ENCODE peak calls at places on chromosomes 1 and 21, in five cellular contexts. C is PC-9, D is HepG2, A is ascending aorta, W is osteoblast. P is an unnamed sample.
A peak's percentile ranks its signal among the peaks of the same experiment; 100 is the strongest.

GRCh38 chr1:74570797-74571492 is 58.5 kb upstream of the LRRC53 start:
- DNase-seq in W (no peak), A (no peak), D (no peak), C (no peak), P (no peak)

GRCh38 chr1:14552246-14552970 is 46.1 kb upstream of the KAZN start:
- DNase-seq in C (no peak), W (no peak), D (no peak), A (no peak), P (no peak)

GRCh38 chr1:109210058-109210457 is 3.7 kb upstream of the SARS1 start:
- DNase-seq in D (no peak), C (no peak), W (no peak), A (no peak), P (no peak)

GRCh38 chr21:31339736-31340135 is 4.3 kb downstream of the TIAM1 start:
- DNase-seq in D (no peak), W (no peak), C (no peak), A (no peak), P (no peak)

GRCh38 chr1:203276916-203277535 is 28.3 kb upstream of the BTG2 start:
- DNase-seq in D (no peak), C (no peak), A (no peak), W (no peak), P (peak; percentile 57)

GRCh38 chr1:32201011-32201855 is 838 bp downstream of the CCDC28B start:
- DNase-seq in W (peak; percentile 84), C (no peak), D (no peak), A (no peak), P (peak; percentile 72)

GRCh38 chr21:15651172-15651571 is 78.6 kb upstream of the USP25 start:
- DNase-seq in W (no peak), C (no peak), D (no peak), A (no peak), P (no peak)

GRCh38 chr1:40833979-40834378 is 28.2 kb downstream of the CITED4 start:
- DNase-seq in A (no peak), C (no peak), D (no peak), W (no peak), P (no peak)

GRCh38 chr1:23719162-23719820 is 24.0 kb upstream of the ELOA start:
- DNase-seq in D (no peak), C (no peak), A (no peak), W (peak; percentile 66), P (no peak)

GRCh38 chr1:7379445-7379971 is 391.6 kb upstream of the VAMP3 start:
- DNase-seq in W (no peak), D (no peak), A (no peak), C (no peak), P (no peak)

GRCh38 chr1:226447932-226448670 is 40.2 kb upstream of the PARP1 start:
- DNase-seq in D (no peak), C (no peak), W (no peak), A (no peak), P (no peak)

GRCh38 chr1:155173478-155174333 is at the start of gene TRIM46:
- DNase-seq in A (no peak), C (peak; percentile 51), W (peak; percentile 93), D (no peak), P (peak; percentile 53)

GRCh38 chr1:241423541-241424479 is 66.8 kb upstream of the RGS7 start:
- DNase-seq in A (no peak), D (no peak), C (no peak), W (peak; percentile 84), P (peak; percentile 12)

GRCh38 chr21:45317401-45318145 is 29.9 kb upstream of the POFUT2 start:
- DNase-seq in W (peak; percentile 96), C (no peak), A (peak; percentile 9), D (peak; percentile 59), P (peak; percentile 24)

GRCh38 chr1:180042994-180043622 is 88.5 kb downstream of the CEP350 start:
- DNase-seq in C (no peak), W (peak; percentile 30), D (no peak), A (no peak), P (no peak)

GRCh38 chr1:215557992-215558626 is 9.0 kb upstream of the KCTD3 start:
- DNase-seq in D (peak; percentile 65), A (no peak), C (no peak), W (no peak), P (no peak)

GRCh38 chr21:34865922-34866271 is 183.2 kb downstream of the RUNX1 start:
- DNase-seq in C (peak; percentile 69), W (no peak), A (no peak), D (peak; percentile 16), P (no peak)

GRCh38 chr21:40863839-40864238 is 16.9 kb upstream of the DSCAM start:
- DNase-seq in A (no peak), C (no peak), W (no peak), D (no peak), P (no peak)

GRCh38 chr21:32334980-32335471 is 36.4 kb downstream of the MRAP start:
- DNase-seq in W (no peak), D (no peak), C (no peak), A (no peak), P (no peak)

GRCh38 chr21:43001316-43001715 is 27.0 kb downstream of the PKNOX1 start:
- DNase-seq in A (no peak), W (no peak), D (no peak), C (no peak), P (no peak)

GRCh38 chr1:220878223-220879081 is 791 bp upstream of the HLX start:
- DNase-seq in D (no peak), C (no peak), W (peak; percentile 87), A (no peak), P (no peak)

GRCh38 chr1:85628791-85629531 is 48.4 kb downstream of the CCN1 start:
- DNase-seq in D (peak; percentile 82), C (peak; percentile 70), A (no peak), W (peak; percentile 85), P (no peak)

GRCh38 chr1:82059931-82060330 is 259.2 kb downstream of the ADGRL2 start:
- DNase-seq in D (no peak), C (no peak), A (no peak), W (no peak), P (no peak)

GRCh38 chr1:160743266-160743665 is 4.2 kb downstream of the SLAMF7 start:
- DNase-seq in C (no peak), W (no peak), A (no peak), D (no peak), P (no peak)
- H3K27ac ChIP-seq in C (no peak overlapping the region), W (no peak overlapping the region), A (no peak overlapping the region), D (no peak overlapping the region), P (no peak overlapping the region)

GRCh38 chr1:24884751-24885150 is 45.3 kb downstream of the RUNX3 start:
- DNase-seq in A (no peak), D (no peak), W (no peak), C (no peak), P (no peak)

GRCh38 chr1:24886241-24886640 is 43.8 kb downstream of the RUNX3 start:
- DNase-seq in W (no peak), C (no peak), D (no peak), A (no peak), P (peak; percentile 6)

GRCh38 chr1:24890861-24891260 is 39.2 kb downstream of the RUNX3 start:
- DNase-seq in C (no peak), W (no peak), D (no peak), A (no peak), P (no peak)

GRCh38 chr1:24888971-24889670 is 41.0 kb downstream of the RUNX3 start:
- DNase-seq in W (peak; percentile 92), A (no peak), D (no peak), C (no peak), P (no peak)

DNA sequence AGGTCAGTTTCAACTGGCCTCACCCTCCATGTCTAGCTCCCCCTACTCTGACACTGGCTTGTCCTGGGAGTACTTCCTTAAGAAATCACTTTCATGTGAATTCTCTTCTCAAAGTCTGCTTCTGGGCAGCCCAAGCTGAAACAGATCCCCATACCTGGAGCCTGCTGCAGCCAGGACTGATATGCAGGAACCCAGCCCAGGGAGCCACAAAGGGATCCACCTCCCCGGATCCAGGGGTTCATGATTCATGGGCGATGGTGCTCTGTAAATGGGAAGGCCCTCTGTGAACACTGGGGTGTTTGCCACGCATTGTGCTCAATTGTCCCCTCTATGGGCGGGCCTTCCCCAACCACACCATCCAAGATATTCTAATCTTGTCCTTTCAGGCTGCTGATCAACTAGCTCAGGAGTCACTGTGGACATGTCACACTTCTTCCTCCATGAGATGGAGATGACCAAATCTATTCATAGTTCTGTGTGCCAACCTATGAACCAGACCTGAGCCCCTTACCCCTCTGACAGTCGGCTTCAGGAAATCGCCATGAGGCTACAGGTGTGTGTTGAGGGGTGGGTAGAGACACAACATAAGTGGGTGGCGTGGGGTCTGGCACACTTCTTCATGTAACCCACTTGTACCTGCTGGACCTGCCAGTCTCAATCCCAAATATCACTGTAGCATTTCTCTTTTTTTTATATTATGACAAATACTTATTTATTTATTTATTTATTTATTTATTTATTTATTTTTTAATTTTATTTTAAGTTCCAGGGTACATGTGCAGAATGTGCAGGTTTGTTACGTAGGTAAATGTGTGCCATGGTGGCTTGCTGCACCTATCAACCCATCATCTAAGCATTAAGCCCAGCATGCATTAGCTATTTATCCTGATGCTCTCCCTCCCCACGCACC is 41.8 kb downstream of the RUNX3 start:
- DNase-seq in D (no peak), C (no peak), A (no peak), W (no peak), P (peak; percentile 2)
- TF ChIP-seq CTCF in D (no peak), C (no peak), A (no peak), W (no peak), P (no peak)

GRCh38 chr1:65722461-65722860 is 70.2 kb upstream of the PDE4B start:
- DNase-seq in W (no peak), A (no peak), C (no peak), D (no peak), P (no peak)
- H3K27ac ChIP-seq in W (no peak overlapping the region), A (no peak overlapping the region), C (no peak overlapping the region), D (no peak overlapping the region), P (no peak overlapping the region)

GRCh38 chr1:182845379-182845778 is 6.2 kb downstream of the DHX9 start:
- DNase-seq in A (no peak), D (no peak), W (no peak), C (no peak), P (no peak)

GRCh38 chr1:182835811-182836210 is 3.3 kb upstream of the DHX9 start:
- DNase-seq in W (no peak), C (no peak), A (no peak), D (no peak), P (no peak)

GRCh38 chr1:182841368-182841988 is 2.3 kb downstream of the DHX9 start:
- DNase-seq in D (peak; percentile 5), C (no peak), W (peak; percentile 86), A (no peak), P (no peak)

GRCh38 chr1:182842265-182842664 is 3.1 kb downstream of the DHX9 start:
- DNase-seq in W (peak; percentile 18), D (no peak), A (no peak), C (no peak), P (no peak)

DNA sequence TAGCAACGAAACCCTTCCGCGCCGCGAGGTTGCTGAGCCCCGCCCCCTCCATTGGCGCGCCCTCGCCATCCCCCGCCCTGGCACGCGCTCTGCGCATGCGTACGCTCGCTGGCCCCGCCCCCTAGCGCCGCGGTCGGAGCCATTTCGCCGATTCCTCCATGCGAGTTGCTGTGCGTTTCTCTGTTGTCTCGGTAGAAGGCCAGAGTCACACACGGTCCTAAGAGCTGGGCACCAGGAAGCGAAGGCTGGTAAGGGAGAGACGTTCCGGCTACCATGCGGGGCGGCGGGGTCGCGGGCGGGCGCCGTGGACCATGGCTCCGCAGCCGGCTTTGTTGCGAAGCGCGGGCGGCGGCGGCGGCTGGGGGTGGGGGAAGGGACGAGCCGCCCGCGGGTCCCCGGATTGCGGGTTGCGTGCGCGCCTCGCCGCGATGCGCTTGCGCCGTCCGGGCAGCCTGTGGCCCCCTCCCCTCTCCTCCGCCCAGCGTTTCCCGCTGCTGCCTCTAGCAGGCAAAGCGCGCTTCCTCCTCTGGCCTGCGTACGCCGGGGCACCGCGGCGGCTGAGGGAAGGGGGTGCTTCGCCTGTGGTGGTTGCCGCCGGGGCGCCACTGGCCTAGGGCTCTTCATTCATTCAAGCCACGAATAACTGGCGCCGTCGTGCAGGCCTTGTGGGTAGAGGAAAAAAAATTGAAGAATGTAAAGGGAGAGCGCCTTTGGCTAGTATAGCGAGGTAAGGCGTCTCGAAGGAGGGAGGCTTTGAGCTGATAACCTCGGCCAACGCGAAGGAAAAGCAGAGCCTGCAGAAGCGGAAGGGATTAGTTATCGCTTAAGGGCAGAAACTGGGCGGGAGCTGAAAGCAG is at the start of gene DHX9:
- DNase-seq in C (peak; percentile 93), D (peak; percentile 78), A (peak; percentile 55), W (peak; percentile 98), P (peak; percentile 97)
- TF ChIP-seq CTCF in C (no peak), D (peak; percentile 42), A (no peak), W (no peak), P (peak; percentile 11)